ENCODE peak calls at places on chromosomes 5 and 9, in five cellular contexts. F, G, S, X and C are unnamed samples.

GRCh38 chr9:121059998-121060636 is 10.0 kb upstream of the C5 start:
- DNase-seq in F (peak; percentile 42), G (no peak), S (peak; percentile 70), X (peak; percentile 59), C (peak; percentile 45)

GRCh38 chr5:126449751-126450271 is 26.6 kb downstream of the GRAMD2B start:
- DNase-seq in F (peak; percentile 12), G (no peak), S (no peak), X (no peak), C (peak; percentile 11)

GRCh38 chr5:175681045-175681974 is 23.4 kb downstream of the HRH2 start:
- DNase-seq in F (no peak), G (no peak), S (no peak), X (no peak), C (peak; percentile 28)

GRCh38 chr5:9820696-9821449 is 190.7 kb upstream of the TAS2R1 start:
- DNase-seq in F (peak; percentile 16), G (no peak), S (no peak), X (no peak), C (no peak)

GRCh38 chr9:96459268-96460007 is 9.5 kb downstream of the HABP4 start:
- DNase-seq in F (no peak), G (no peak), S (no peak), X (no peak), C (no peak)

GRCh38 chr5:84642795-84643194 is 258.1 kb upstream of the EDIL3 start:
- DNase-seq in F (no peak), G (no peak), S (no peak), X (no peak), C (no peak)

GRCh38 chr5:181127456-181127855 is 3.5 kb downstream of the OR2V1 start:
- DNase-seq in F (no peak), G (no peak), S (no peak), X (no peak), C (no peak)

GRCh38 chr5:132873119-132873929 is at the start of gene LEAP2:
- DNase-seq in F (no peak), G (peak; percentile 44), S (no peak), X (no peak), C (no peak)